ENCODE peak calls at places on chromosomes 5 and 9, in ten cellular contexts. One of them, this sample, is unnamed.

GRCh38 chr5:33235824-33236223 is 204.9 kb upstream of the TARS1 start:
- DNase-seq in activated T-cell treated with anti-CD3 and anti-CD28 coated beads for 1 hour: no peak
- DNase-seq in fibroblast of pulmonary artery: no peak
- DNase-seq in NCI-H1694 treated with DMSO at 0.1 percent for 48 hours: no peak
- DNase-seq in SK-N-SH: no peak
- DNase-seq in putamen: no peak
- DNase-seq in activated CD4-positive, alpha-beta T cell treated with anti-CD3 and anti-CD28 coated beads for 48 hours: no peak
- DNase-seq in stimulated activated CD8-positive, alpha-beta memory T cell treated with anti-CD3 and anti-CD28 coated beads, Interleukin-2, amount 100 ng/mL, for 48 hours: no peak
- DNase-seq in body of pancreas: no peak
- DNase-seq in epithelial cell of proximal tubule: no peak
- DNase-seq in this sample: peak

GRCh38 chr9:124452326-124452725 is 2.1 kb downstream of the ADGRD2 start:
- DNase-seq in SK-N-SH: peak
- DNase-seq in fibroblast of pulmonary artery: no peak
- DNase-seq in epithelial cell of proximal tubule: no peak
- DNase-seq in stimulated activated CD8-positive, alpha-beta memory T cell treated with anti-CD3 and anti-CD28 coated beads, Interleukin-2, amount 100 ng/mL, for 48 hours: no peak
- DNase-seq in activated T-cell treated with anti-CD3 and anti-CD28 coated beads for 1 hour: no peak
- DNase-seq in NCI-H1694 treated with DMSO at 0.1 percent for 48 hours: no peak
- DNase-seq in putamen: no peak
- DNase-seq in body of pancreas: no peak
- DNase-seq in activated CD4-positive, alpha-beta T cell treated with anti-CD3 and anti-CD28 coated beads for 48 hours: no peak
- DNase-seq in this sample: no peak

GRCh38 chr5:130868186-130868821 is 296.8 kb downstream of the HINT1 start:
- DNase-seq in activated CD4-positive, alpha-beta T cell treated with anti-CD3 and anti-CD28 coated beads for 48 hours: no peak
- DNase-seq in stimulated activated CD8-positive, alpha-beta memory T cell treated with anti-CD3 and anti-CD28 coated beads, Interleukin-2, amount 100 ng/mL, for 48 hours: no peak
- DNase-seq in NCI-H1694 treated with DMSO at 0.1 percent for 48 hours: no peak
- DNase-seq in fibroblast of pulmonary artery: peak
- DNase-seq in body of pancreas: no peak
- DNase-seq in epithelial cell of proximal tubule: no peak
- DNase-seq in putamen: no peak
- DNase-seq in activated T-cell treated with anti-CD3 and anti-CD28 coated beads for 1 hour: no peak
- DNase-seq in SK-N-SH: no peak
- DNase-seq in this sample: no peak

GRCh38 chr9:127788337-127789011 is 2.6 kb downstream of the CDK9 start:
- DNase-seq in SK-N-SH: no peak
- DNase-seq in body of pancreas: peak
- DNase-seq in fibroblast of pulmonary artery: no peak
- DNase-seq in NCI-H1694 treated with DMSO at 0.1 percent for 48 hours: no peak
- DNase-seq in activated T-cell treated with anti-CD3 and anti-CD28 coated beads for 1 hour: no peak
- DNase-seq in epithelial cell of proximal tubule: no peak
- DNase-seq in activated CD4-positive, alpha-beta T cell treated with anti-CD3 and anti-CD28 coated beads for 48 hours: peak
- DNase-seq in stimulated activated CD8-positive, alpha-beta memory T cell treated with anti-CD3 and anti-CD28 coated beads, Interleukin-2, amount 100 ng/mL, for 48 hours: no peak
- DNase-seq in putamen: no peak
- DNase-seq in this sample: peak

GRCh38 chr9:26426732-26427131 is 465.9 kb downstream of the CAAP1 start:
- DNase-seq in body of pancreas: no peak
- DNase-seq in stimulated activated CD8-positive, alpha-beta memory T cell treated with anti-CD3 and anti-CD28 coated beads, Interleukin-2, amount 100 ng/mL, for 48 hours: no peak
- DNase-seq in SK-N-SH: no peak
- DNase-seq in putamen: no peak
- DNase-seq in activated T-cell treated with anti-CD3 and anti-CD28 coated beads for 1 hour: no peak
- DNase-seq in fibroblast of pulmonary artery: no peak
- DNase-seq in activated CD4-positive, alpha-beta T cell treated with anti-CD3 and anti-CD28 coated beads for 48 hours: no peak
- DNase-seq in epithelial cell of proximal tubule: no peak
- DNase-seq in NCI-H1694 treated with DMSO at 0.1 percent for 48 hours: no peak
- DNase-seq in this sample: no peak

GRCh38 chr9:85688361-85688760 is 53.4 kb downstream of the AGTPBP1 start:
- DNase-seq in SK-N-SH: no peak
- DNase-seq in activated T-cell treated with anti-CD3 and anti-CD28 coated beads for 1 hour: no peak
- DNase-seq in activated CD4-positive, alpha-beta T cell treated with anti-CD3 and anti-CD28 coated beads for 48 hours: no peak
- DNase-seq in NCI-H1694 treated with DMSO at 0.1 percent for 48 hours: no peak
- DNase-seq in body of pancreas: no peak
- DNase-seq in fibroblast of pulmonary artery: no peak
- DNase-seq in epithelial cell of proximal tubule: no peak
- DNase-seq in putamen: no peak
- DNase-seq in stimulated activated CD8-positive, alpha-beta memory T cell treated with anti-CD3 and anti-CD28 coated beads, Interleukin-2, amount 100 ng/mL, for 48 hours: no peak
- DNase-seq in this sample: no peak

GRCh38 chr5:157252741-157253465 is 13.0 kb upstream of the CYFIP2 start:
- DNase-seq in stimulated activated CD8-positive, alpha-beta memory T cell treated with anti-CD3 and anti-CD28 coated beads, Interleukin-2, amount 100 ng/mL, for 48 hours: no peak
- DNase-seq in NCI-H1694 treated with DMSO at 0.1 percent for 48 hours: no peak
- DNase-seq in SK-N-SH: peak
- DNase-seq in body of pancreas: no peak
- DNase-seq in activated T-cell treated with anti-CD3 and anti-CD28 coated beads for 1 hour: no peak
- DNase-seq in putamen: no peak
- DNase-seq in activated CD4-positive, alpha-beta T cell treated with anti-CD3 and anti-CD28 coated beads for 48 hours: peak
- DNase-seq in fibroblast of pulmonary artery: peak
- DNase-seq in epithelial cell of proximal tubule: no peak
- DNase-seq in this sample: peak

GRCh38 chr5:151595411-151595826 is 4.3 kb upstream of the FAT2 start:
- DNase-seq in activated T-cell treated with anti-CD3 and anti-CD28 coated beads for 1 hour: no peak
- DNase-seq in epithelial cell of proximal tubule: no peak
- DNase-seq in body of pancreas: no peak
- DNase-seq in putamen: no peak
- DNase-seq in activated CD4-positive, alpha-beta T cell treated with anti-CD3 and anti-CD28 coated beads for 48 hours: no peak
- DNase-seq in NCI-H1694 treated with DMSO at 0.1 percent for 48 hours: no peak
- DNase-seq in SK-N-SH: no peak
- DNase-seq in fibroblast of pulmonary artery: no peak
- DNase-seq in stimulated activated CD8-positive, alpha-beta memory T cell treated with anti-CD3 and anti-CD28 coated beads, Interleukin-2, amount 100 ng/mL, for 48 hours: no peak
- DNase-seq in this sample: no peak

GRCh38 chr9:4073371-4073770 is 226.5 kb downstream of the GLIS3 start:
- DNase-seq in body of pancreas: no peak
- DNase-seq in fibroblast of pulmonary artery: no peak
- DNase-seq in SK-N-SH: no peak
- DNase-seq in stimulated activated CD8-positive, alpha-beta memory T cell treated with anti-CD3 and anti-CD28 coated beads, Interleukin-2, amount 100 ng/mL, for 48 hours: no peak
- DNase-seq in putamen: no peak
- DNase-seq in activated T-cell treated with anti-CD3 and anti-CD28 coated beads for 1 hour: no peak
- DNase-seq in NCI-H1694 treated with DMSO at 0.1 percent for 48 hours: no peak
- DNase-seq in epithelial cell of proximal tubule: no peak
- DNase-seq in activated CD4-positive, alpha-beta T cell treated with anti-CD3 and anti-CD28 coated beads for 48 hours: peak
- DNase-seq in this sample: no peak

GRCh38 chr5:8340739-8341344 is 471.9 kb downstream of the MTRR start:
- DNase-seq in activated CD4-positive, alpha-beta T cell treated with anti-CD3 and anti-CD28 coated beads for 48 hours: no peak
- DNase-seq in NCI-H1694 treated with DMSO at 0.1 percent for 48 hours: peak
- DNase-seq in stimulated activated CD8-positive, alpha-beta memory T cell treated with anti-CD3 and anti-CD28 coated beads, Interleukin-2, amount 100 ng/mL, for 48 hours: no peak
- DNase-seq in putamen: no peak
- DNase-seq in epithelial cell of proximal tubule: no peak
- DNase-seq in SK-N-SH: peak
- DNase-seq in body of pancreas: no peak
- DNase-seq in activated T-cell treated with anti-CD3 and anti-CD28 coated beads for 1 hour: no peak
- DNase-seq in fibroblast of pulmonary artery: peak
- DNase-seq in this sample: no peak

GRCh38 chr5:171852255-171852681 is 66.7 kb downstream of the SMIM23 start:
- DNase-seq in epithelial cell of proximal tubule: no peak
- DNase-seq in SK-N-SH: no peak
- DNase-seq in activated T-cell treated with anti-CD3 and anti-CD28 coated beads for 1 hour: no peak
- DNase-seq in fibroblast of pulmonary artery: no peak
- DNase-seq in stimulated activated CD8-positive, alpha-beta memory T cell treated with anti-CD3 and anti-CD28 coated beads, Interleukin-2, amount 100 ng/mL, for 48 hours: no peak
- DNase-seq in NCI-H1694 treated with DMSO at 0.1 percent for 48 hours: no peak
- DNase-seq in putamen: no peak
- DNase-seq in activated CD4-positive, alpha-beta T cell treated with anti-CD3 and anti-CD28 coated beads for 48 hours: no peak
- DNase-seq in body of pancreas: no peak
- DNase-seq in this sample: no peak

GRCh38 chr9:16656432-16657169 is 213.9 kb downstream of the BNC2 start:
- DNase-seq in SK-N-SH: no peak
- DNase-seq in fibroblast of pulmonary artery: no peak
- DNase-seq in NCI-H1694 treated with DMSO at 0.1 percent for 48 hours: peak
- DNase-seq in activated T-cell treated with anti-CD3 and anti-CD28 coated beads for 1 hour: no peak
- DNase-seq in epithelial cell of proximal tubule: no peak
- DNase-seq in putamen: no peak
- DNase-seq in activated CD4-positive, alpha-beta T cell treated with anti-CD3 and anti-CD28 coated beads for 48 hours: no peak
- DNase-seq in body of pancreas: no peak
- DNase-seq in stimulated activated CD8-positive, alpha-beta memory T cell treated with anti-CD3 and anti-CD28 coated beads, Interleukin-2, amount 100 ng/mL, for 48 hours: no peak
- DNase-seq in this sample: no peak

GRCh38 chr5:36206913-36207312 is 34.8 kb downstream of the NADK2 start:
- DNase-seq in body of pancreas: no peak
- DNase-seq in epithelial cell of proximal tubule: no peak
- DNase-seq in SK-N-SH: no peak
- DNase-seq in activated T-cell treated with anti-CD3 and anti-CD28 coated beads for 1 hour: no peak
- DNase-seq in activated CD4-positive, alpha-beta T cell treated with anti-CD3 and anti-CD28 coated beads for 48 hours: no peak
- DNase-seq in NCI-H1694 treated with DMSO at 0.1 percent for 48 hours: no peak
- DNase-seq in stimulated activated CD8-positive, alpha-beta memory T cell treated with anti-CD3 and anti-CD28 coated beads, Interleukin-2, amount 100 ng/mL, for 48 hours: no peak
- DNase-seq in fibroblast of pulmonary artery: peak
- DNase-seq in putamen: no peak
- DNase-seq in this sample: no peak

GRCh38 chr9:95509851-95510529 is 6.8 kb downstream of the PTCH1 start:
- DNase-seq in stimulated activated CD8-positive, alpha-beta memory T cell treated with anti-CD3 and anti-CD28 coated beads, Interleukin-2, amount 100 ng/mL, for 48 hours: no peak
- DNase-seq in putamen: no peak
- DNase-seq in epithelial cell of proximal tubule: no peak
- DNase-seq in activated CD4-positive, alpha-beta T cell treated with anti-CD3 and anti-CD28 coated beads for 48 hours: peak
- DNase-seq in NCI-H1694 treated with DMSO at 0.1 percent for 48 hours: no peak
- DNase-seq in body of pancreas: peak
- DNase-seq in SK-N-SH: no peak
- DNase-seq in fibroblast of pulmonary artery: peak
- DNase-seq in activated T-cell treated with anti-CD3 and anti-CD28 coated beads for 1 hour: no peak
- DNase-seq in this sample: peak

This sample was measured in MM.1S.